ENCODE peak calls at places on chromosomes 2 and 18, in five cellular contexts. S, B, Q, E and T are unnamed samples.

GRCh38 chr2:108325756-108326155 is 37.1 kb downstream of the SULT1C2 start:
- DNase-seq in S (no peak), B (no peak), Q (no peak), E (no peak), T (no peak)

GRCh38 chr2:139864821-139865302 is 1084.7 kb upstream of the NXPH2 start:
- DNase-seq in S (no peak), B (no peak), Q (no peak), E (no peak), T (no peak)

GRCh38 chr2:27075219-27075871 is 3.1 kb upstream of the EMILIN1 start:
- DNase-seq in S (no peak), B (no peak), Q (peak; percentile 67), E (no peak), T (no peak)

GRCh38 chr2:36330456-36331395 is 24.9 kb upstream of the CRIM1 start:
- DNase-seq in S (no peak), B (no peak), Q (no peak), E (no peak), T (no peak)

GRCh38 chr2:216404010-216404618 is 8.2 kb upstream of the SMARCAL1 start:
- DNase-seq in S (no peak), B (no peak), Q (peak; percentile 51), E (no peak), T (peak; percentile 11)

GRCh38 chr2:69138793-69139510 is 126.0 kb downstream of the ANTXR1 start:
- DNase-seq in S (no peak), B (no peak), Q (no peak), E (peak; percentile 89), T (peak; percentile 94)

GRCh38 chr18:44098551-44099098 is 582.1 kb upstream of the SETBP1 start:
- DNase-seq in S (peak; percentile 10), B (no peak), Q (no peak), E (peak; percentile 31), T (no peak)

GRCh38 chr2:200131307-200131706 is 175.2 kb upstream of the SPATS2L start:
- DNase-seq in S (no peak), B (no peak), Q (no peak), E (peak; percentile 39), T (no peak)

GRCh38 chr18:36688020-36688965 is 140.5 kb downstream of the TPGS2 start:
- DNase-seq in S (peak; percentile 75), B (no peak), Q (peak; percentile 10), E (no peak), T (peak; percentile 34)

GRCh38 chr2:119744335-119744939 is 15.3 kb upstream of the PTPN4 start:
- DNase-seq in S (no peak), B (no peak), Q (no peak), E (no peak), T (peak; percentile 58)

GRCh38 chr2:222903234-222904220 is 42.7 kb downstream of the ACSL3 start:
- DNase-seq in S (peak; percentile 25), B (no peak), Q (peak; percentile 41), E (no peak), T (peak; percentile 22)

GRCh38 chr18:49876536-49876935 is 63.2 kb upstream of the ACAA2 start:
- DNase-seq in S (no peak), B (no peak), Q (no peak), E (no peak), T (no peak)

GRCh38 chr2:691825-692224 is 14.6 kb upstream of the TMEM18 start:
- DNase-seq in S (no peak), B (no peak), Q (no peak), E (no peak), T (no peak)

GRCh38 chr2:135775420-135775819 is 33.8 kb downstream of the UBXN4 start:
- DNase-seq in S (no peak), B (no peak), Q (no peak), E (no peak), T (no peak)

GRCh38 chr2:147204102-147204501 is 640.7 kb upstream of the ACVR2A start:
- DNase-seq in S (no peak), B (no peak), Q (no peak), E (peak; percentile 97), T (peak; percentile 36)

GRCh38 chr2:27901219-27901618 is 10.7 kb downstream of the BABAM2 start:
- DNase-seq in S (no peak), B (no peak), Q (no peak), E (peak; percentile 42), T (no peak)

GRCh38 chr2:231530099-231531085 is at the start of gene NMUR1:
- DNase-seq in S (peak; percentile 46), B (peak; percentile 86), Q (peak; percentile 60), E (no peak), T (peak; percentile 48)

GRCh38 chr2:167862787-167863186 is 384.6 kb downstream of the STK39 start:
- DNase-seq in S (no peak), B (no peak), Q (no peak), E (peak; percentile 56), T (no peak)

GRCh38 chr2:182319556-182319955 is 107.3 kb downstream of the PDE1A start:
- DNase-seq in S (no peak), B (no peak), Q (no peak), E (peak; percentile 44), T (peak; percentile 46)

GRCh38 chr18:42178381-42179080 is 223.5 kb downstream of the PIK3C3 start:
- DNase-seq in S (no peak), B (no peak), Q (no peak), E (no peak), T (no peak)

GRCh38 chr2:84461310-84461709 is 2.2 kb upstream of the SUCLG1 start:
- DNase-seq in S (no peak), B (no peak), Q (no peak), E (no peak), T (no peak)

GRCh38 chr2:157538073-157538472 is 90.6 kb downstream of the ACVR1C start:
- DNase-seq in S (no peak), B (no peak), Q (no peak), E (no peak), T (no peak)

GRCh38 chr2:2879776-2880175 is 497.8 kb downstream of the EIPR1 start:
- DNase-seq in S (no peak), B (no peak), Q (no peak), E (no peak), T (no peak)

GRCh38 chr2:20481798-20482405 is 35.0 kb downstream of the RHOB start:
- DNase-seq in S (no peak), B (no peak), Q (no peak), E (no peak), T (no peak)

GRCh38 chr18:58177886-58178470 is 134.0 kb downstream of the NEDD4L start:
- DNase-seq in S (no peak), B (no peak), Q (no peak), E (no peak), T (no peak)

GRCh38 chr2:62266433-62267038 is 70.6 kb downstream of the B3GNT2 start:
- DNase-seq in S (no peak), B (no peak), Q (no peak), E (peak; percentile 88), T (peak; percentile 20)

DNA sequence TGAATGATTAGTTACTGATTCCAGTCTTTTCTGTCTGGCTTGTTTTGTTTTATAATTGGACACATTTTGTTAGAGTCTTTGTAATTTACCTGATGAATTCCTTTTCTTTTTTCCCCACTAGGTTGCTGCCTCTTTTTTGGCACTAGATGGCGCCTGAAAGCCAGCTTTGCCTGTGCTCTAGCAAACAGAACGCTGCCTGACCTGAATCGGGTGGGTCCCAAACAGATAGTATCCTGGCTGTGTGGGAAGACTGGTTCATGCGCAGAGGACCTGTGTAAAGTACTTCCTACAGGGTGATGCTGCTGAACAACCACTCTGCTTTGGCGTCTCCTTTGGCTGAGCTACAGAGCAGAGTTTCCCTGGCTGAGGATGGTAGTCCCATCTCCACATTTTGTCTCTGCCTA is 288.2 kb downstream of the IKZF2 start:
- DNase-seq in S (peak; percentile 46), B (no peak), Q (no peak), E (no peak), T (peak; percentile 17)
- H3K9me3 ChIP-seq in S (peaks cover 15% of the 10 kb centered on the region), B (peaks cover 20% of the 10 kb centered on the region), Q (no peaks in the 10 kb centered on the region), E (peaks cover 7% of the 10 kb centered on the region), T (peaks cover 32% of the 10 kb centered on the region)

GRCh38 chr2:95010126-95010525 is 15.4 kb upstream of the MAL start:
- DNase-seq in S (no peak), B (peak; percentile 65), Q (no peak), E (no peak), T (no peak)
- H3K9me3 ChIP-seq in S (no peaks in the 10 kb centered on the region), B (no peaks in the 10 kb centered on the region), Q (no peaks in the 10 kb centered on the region), E (no peaks in the 10 kb centered on the region), T (no peaks in the 10 kb centered on the region)

DNA sequence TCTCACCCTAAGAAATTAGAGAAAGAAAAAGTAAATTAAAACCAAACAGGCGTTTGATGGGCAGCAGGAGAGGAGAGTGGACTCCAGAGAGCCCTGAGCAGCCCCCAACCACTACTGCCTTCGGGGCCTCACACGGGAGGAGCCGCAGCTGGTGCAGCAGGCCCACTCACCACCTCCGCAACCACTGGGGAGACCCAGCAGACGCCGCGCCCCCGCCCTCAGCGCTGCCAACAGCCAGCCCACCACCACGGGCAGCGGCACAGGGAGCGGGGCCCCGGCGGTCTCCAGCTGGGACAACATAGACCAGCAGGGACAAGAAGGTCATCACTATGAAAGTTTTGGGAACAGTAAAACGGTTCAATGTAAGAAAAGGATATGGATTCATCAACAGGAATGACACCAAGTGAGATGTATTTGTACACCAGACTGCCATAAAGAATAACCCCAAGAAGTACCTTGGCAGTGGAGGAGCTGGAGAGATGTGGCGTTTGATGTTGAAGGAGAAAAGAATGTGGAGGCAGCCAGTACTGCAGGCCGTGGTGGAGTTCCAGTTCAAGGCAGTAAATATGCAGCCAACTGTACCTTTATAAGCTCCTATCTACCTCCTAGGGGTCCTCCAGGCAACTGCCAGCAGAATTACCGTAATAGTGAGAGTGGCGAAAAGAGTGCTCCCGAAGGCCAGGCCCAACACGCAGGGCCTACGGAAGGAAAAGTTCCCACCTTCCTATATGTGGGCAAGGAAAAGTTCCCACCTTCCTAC is 76.5 kb downstream of the OLA1 start:
- DNase-seq in S (no peak), B (no peak), Q (no peak), E (no peak), T (no peak)
- H3K9me3 ChIP-seq in S (peaks cover 3% of the 10 kb centered on the region), B (peaks cover 13% of the 10 kb centered on the region), Q (no peaks in the 10 kb centered on the region), E (no peaks in the 10 kb centered on the region), T (peaks cover 21% of the 10 kb centered on the region)

GRCh38 chr2:176111891-176112374 is 4.6 kb upstream of the HOXD10 start:
- DNase-seq in S (no peak), B (peak; percentile 29), Q (no peak), E (no peak), T (no peak)
- H3K9me3 ChIP-seq in S (peaks cover 10% of the 10 kb centered on the region), B (no peaks in the 10 kb centered on the region), Q (no peaks in the 10 kb centered on the region), E (peaks cover 10% of the 10 kb centered on the region), T (no peaks in the 10 kb centered on the region)

GRCh38 chr2:4175343-4175742 is 472.0 kb downstream of the DCDC2C start:
- DNase-seq in S (no peak), B (no peak), Q (no peak), E (no peak), T (no peak)

GRCh38 chr2:4168834-4169233 is 465.5 kb downstream of the DCDC2C start:
- DNase-seq in S (no peak), B (no peak), Q (no peak), E (no peak), T (no peak)

DNA sequence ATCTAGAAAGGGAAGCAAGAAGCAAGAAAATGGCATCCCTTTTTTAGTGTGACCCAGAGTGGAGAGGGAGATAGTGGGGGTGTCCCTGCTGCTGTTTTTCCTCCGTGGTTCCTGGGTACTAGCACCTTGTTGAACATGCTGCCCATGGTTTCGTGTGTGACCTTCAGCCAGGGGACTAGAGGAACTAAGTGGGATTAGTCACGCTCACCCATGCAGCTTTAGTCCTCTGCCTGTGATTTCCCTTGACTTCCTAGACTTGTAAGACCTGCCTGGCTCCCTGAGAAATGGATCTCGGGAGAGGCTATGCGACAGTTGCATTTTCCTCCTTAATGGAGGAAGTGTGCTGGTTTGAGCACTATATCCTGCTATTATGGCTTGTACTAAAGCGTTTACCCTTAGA is 471.4 kb downstream of the DCDC2C start:
- DNase-seq in S (no peak), B (no peak), Q (no peak), E (no peak), T (no peak)
- H3K9me3 ChIP-seq in S (peaks cover 11% of the 10 kb centered on the region), B (peaks cover 32% of the 10 kb centered on the region), Q (no peaks in the 10 kb centered on the region), E (peaks cover 20% of the 10 kb centered on the region), T (no peaks in the 10 kb centered on the region)